ENCODE peak calls at places on chromosomes 12 and 14, in seven cellular contexts. C is stimulated activated effector memory CD8-positive, alpha-beta T cell treated with anti-CD3 and anti-CD28 coated beads, Interleukin-12 subunit alpha, Interleukin-12 subunit beta, amount 100 ng/mL, for 72 hours; A is stimulated activated CD4-positive, alpha-beta T cell treated with anti-CD3 and anti-CD28 coated beads, Interleukin-1b, Interleukin-23, amount 100 ng/mL, for 1 hour; X is tibial nerve; L is stimulated activated CD8-positive, alpha-beta memory T cell treated with anti-CD3 and anti-CD28 coated beads, Interleukin-2, amount 100 ng/mL, for 1 hour; P is neural progenitor cell; H is activated naive CD4-positive, alpha-beta T cell treated with anti-CD3 and anti-CD28 coated beads for 36 hours. F is an unnamed sample.

GRCh38 chr12:103908877-103909276 is 21.3 kb upstream of the HSP90B1 start:
- DNase-seq in L (no peak), P (no peak), C (no peak), A (no peak), H (no peak), X (no peak), F (no peak)

GRCh38 chr14:104582649-104583048 is 3.1 kb downstream of the C14orf180 start:
- DNase-seq in P (no peak), X (no peak), C (no peak), A (no peak), H (no peak), L (no peak), F (no peak)

GRCh38 chr12:132238487-132239248 is 90.7 kb downstream of the GALNT9 start:
- DNase-seq in H (no peak), A (no peak), L (no peak), C (no peak), P (no peak), X (no peak), F (no peak)

GRCh38 chr12:125983094-125983783 is 918.0 kb downstream of the AACS start:
- DNase-seq in C (no peak), H (peak), A (no peak), P (peak), X (peak), L (no peak), F (no peak)

GRCh38 chr12:123713398-123714301 is 1.5 kb downstream of the ATP6V0A2 start:
- DNase-seq in X (no peak), H (peak), C (no peak), A (no peak), L (no peak), P (no peak), F (no peak)

GRCh38 chr12:89907659-89908058 is 199.0 kb upstream of the ATP2B1 start:
- DNase-seq in A (no peak), C (no peak), H (no peak), X (no peak), P (no peak), L (no peak), F (no peak)

GRCh38 chr12:82876075-82876474 is 189.4 kb downstream of the TMTC2 start:
- DNase-seq in X (no peak), A (no peak), C (no peak), P (no peak), H (no peak), L (no peak), F (no peak)

GRCh38 chr14:54902143-54902520 is 494 bp downstream of the GCH1 start:
- DNase-seq in H (peak), X (peak), C (peak), A (peak), L (peak), P (peak), F (peak)

F was measured in effector CD4-positive, alpha-beta T cell.